ENCODE peak calls at places on chromosomes 4 and X, in eight cellular contexts. One of them, this sample, is unnamed.

GRCh38 chr4:100504086-100504874 is 13.5 kb downstream of the EMCN start:
- DNase-seq in dorsolateral prefrontal cortex: no peak
- DNase-seq in Calu3: no peak
- DNase-seq in GM12865: no peak
- DNase-seq in cardiac muscle cell: no peak
- DNase-seq in transverse colon: no peak
- DNase-seq in endodermal cell: peak; percentile 62
- DNase-seq in ovary: no peak
- DNase-seq in this sample: no peak

GRCh38 chr4:155426953-155427352 is 50.2 kb upstream of the MAP9 start:
- DNase-seq in dorsolateral prefrontal cortex: no peak
- DNase-seq in Calu3: no peak
- DNase-seq in GM12865: no peak
- DNase-seq in cardiac muscle cell: no peak
- DNase-seq in transverse colon: no peak
- DNase-seq in endodermal cell: peak; percentile 79
- DNase-seq in ovary: no peak
- DNase-seq in this sample: no peak

GRCh38 chrX:44022964-44023363 is 49.8 kb upstream of the NDP start:
- DNase-seq in dorsolateral prefrontal cortex: no peak
- DNase-seq in Calu3: no peak
- DNase-seq in GM12865: no peak
- DNase-seq in cardiac muscle cell: no peak
- DNase-seq in transverse colon: no peak
- DNase-seq in endodermal cell: no peak
- DNase-seq in ovary: peak; percentile 28
- DNase-seq in this sample: no peak

GRCh38 chr4:116027311-116027710 is 913.9 kb upstream of the NDST4 start:
- DNase-seq in dorsolateral prefrontal cortex: no peak
- DNase-seq in Calu3: no peak
- DNase-seq in GM12865: no peak
- DNase-seq in cardiac muscle cell: no peak
- DNase-seq in transverse colon: no peak
- DNase-seq in endodermal cell: no peak
- DNase-seq in ovary: no peak
- DNase-seq in this sample: no peak

GRCh38 chr4:73729534-73730165 is 10.7 kb upstream of the CXCL8 start:
- DNase-seq in dorsolateral prefrontal cortex: peak; percentile 52
- DNase-seq in Calu3: peak; percentile 59
- DNase-seq in GM12865: peak; percentile 54
- DNase-seq in cardiac muscle cell: peak; percentile 66
- DNase-seq in transverse colon: peak; percentile 67
- DNase-seq in endodermal cell: peak; percentile 84
- DNase-seq in ovary: no peak
- DNase-seq in this sample: peak; percentile 67

GRCh38 chr4:120869511-120870278 is 52.8 kb downstream of the PRDM5 start:
- DNase-seq in dorsolateral prefrontal cortex: no peak
- DNase-seq in Calu3: no peak
- DNase-seq in GM12865: no peak
- DNase-seq in cardiac muscle cell: no peak
- DNase-seq in transverse colon: no peak
- DNase-seq in endodermal cell: no peak
- DNase-seq in ovary: no peak
- DNase-seq in this sample: no peak

GRCh38 chrX:6968231-6968630 is 179.3 kb upstream of the STS start:
- DNase-seq in dorsolateral prefrontal cortex: no peak
- DNase-seq in Calu3: no peak
- DNase-seq in GM12865: no peak
- DNase-seq in cardiac muscle cell: no peak
- DNase-seq in transverse colon: no peak
- DNase-seq in endodermal cell: no peak
- DNase-seq in ovary: no peak
- DNase-seq in this sample: no peak

GRCh38 chrX:81308086-81308852 is 106.4 kb downstream of the SH3BGRL start:
- DNase-seq in dorsolateral prefrontal cortex: no peak
- DNase-seq in Calu3: no peak
- DNase-seq in GM12865: no peak
- DNase-seq in cardiac muscle cell: no peak
- DNase-seq in transverse colon: no peak
- DNase-seq in endodermal cell: no peak
- DNase-seq in ovary: no peak
- DNase-seq in this sample: no peak

GRCh38 chrX:16662402-16662801 is 12.4 kb downstream of the S100G start:
- DNase-seq in dorsolateral prefrontal cortex: no peak
- DNase-seq in Calu3: no peak
- DNase-seq in GM12865: no peak
- DNase-seq in cardiac muscle cell: no peak
- DNase-seq in transverse colon: no peak
- DNase-seq in endodermal cell: no peak
- DNase-seq in ovary: no peak
- DNase-seq in this sample: no peak

GRCh38 chr4:48780867-48781219 is 764 bp upstream of the FRYL start:
- DNase-seq in dorsolateral prefrontal cortex: no peak
- DNase-seq in Calu3: peak; percentile 10
- DNase-seq in GM12865: peak; percentile 62
- DNase-seq in cardiac muscle cell: no peak
- DNase-seq in transverse colon: peak; percentile 60
- DNase-seq in endodermal cell: peak; percentile 50
- DNase-seq in ovary: peak; percentile 58
- DNase-seq in this sample: no peak

GRCh38 chr4:41878991-41879491 is 56.2 kb upstream of the TMEM33 start:
- DNase-seq in dorsolateral prefrontal cortex: no peak
- DNase-seq in Calu3: no peak
- DNase-seq in GM12865: no peak
- DNase-seq in cardiac muscle cell: no peak
- DNase-seq in transverse colon: no peak
- DNase-seq in endodermal cell: peak; percentile 72
- DNase-seq in ovary: no peak
- DNase-seq in this sample: no peak

GRCh38 chrX:13077168-13077567 is 32.7 kb upstream of the FAM9C start:
- DNase-seq in dorsolateral prefrontal cortex: no peak
- DNase-seq in Calu3: no peak
- DNase-seq in GM12865: no peak
- DNase-seq in cardiac muscle cell: no peak
- DNase-seq in transverse colon: no peak
- DNase-seq in endodermal cell: no peak
- DNase-seq in ovary: no peak
- DNase-seq in this sample: no peak

GRCh38 chr4:37837446-37837845 is 11.0 kb downstream of the PGM2 start:
- DNase-seq in dorsolateral prefrontal cortex: no peak
- DNase-seq in Calu3: no peak
- DNase-seq in GM12865: no peak
- DNase-seq in cardiac muscle cell: no peak
- DNase-seq in transverse colon: no peak
- DNase-seq in endodermal cell: no peak
- DNase-seq in ovary: no peak
- DNase-seq in this sample: no peak

GRCh38 chrX:46381630-46382029 is 163.6 kb downstream of the ZNF674 start:
- DNase-seq in dorsolateral prefrontal cortex: no peak
- DNase-seq in Calu3: peak; percentile 53
- DNase-seq in GM12865: peak; percentile 47
- DNase-seq in cardiac muscle cell: peak; percentile 25
- DNase-seq in transverse colon: peak; percentile 12
- DNase-seq in endodermal cell: peak; percentile 72
- DNase-seq in ovary: no peak
- DNase-seq in this sample: no peak

GRCh38 chrX:18252644-18253359 is 32.1 kb upstream of the BEND2 start:
- DNase-seq in dorsolateral prefrontal cortex: no peak
- DNase-seq in Calu3: no peak
- DNase-seq in GM12865: no peak
- DNase-seq in cardiac muscle cell: no peak
- DNase-seq in transverse colon: no peak
- DNase-seq in endodermal cell: no peak
- DNase-seq in ovary: no peak
- DNase-seq in this sample: no peak

GRCh38 chr4:77052352-77052751 is 23.4 kb downstream of the CCNI start:
- DNase-seq in dorsolateral prefrontal cortex: no peak
- DNase-seq in Calu3: peak; percentile 71
- DNase-seq in GM12865: peak; percentile 62
- DNase-seq in cardiac muscle cell: peak; percentile 64
- DNase-seq in transverse colon: peak; percentile 71
- DNase-seq in endodermal cell: peak; percentile 92
- DNase-seq in ovary: peak; percentile 41
- DNase-seq in this sample: no peak

GRCh38 chrX:77448170-77448569 is 981 bp downstream of the FGF16 start:
- DNase-seq in dorsolateral prefrontal cortex: no peak
- DNase-seq in Calu3: no peak
- DNase-seq in GM12865: no peak
- DNase-seq in cardiac muscle cell: no peak
- DNase-seq in transverse colon: no peak
- DNase-seq in endodermal cell: no peak
- DNase-seq in ovary: no peak
- DNase-seq in this sample: no peak

GRCh38 chr4:164614999-164615398 is 138.9 kb upstream of the SMIM31 start:
- DNase-seq in dorsolateral prefrontal cortex: no peak
- DNase-seq in Calu3: no peak
- DNase-seq in GM12865: no peak
- DNase-seq in cardiac muscle cell: no peak
- DNase-seq in transverse colon: no peak
- DNase-seq in endodermal cell: peak; percentile 50
- DNase-seq in ovary: no peak
- DNase-seq in this sample: no peak

GRCh38 chr4:89284828-89285227 is 22.8 kb downstream of the GPRIN3 start:
- DNase-seq in dorsolateral prefrontal cortex: no peak
- DNase-seq in Calu3: peak; percentile 23
- DNase-seq in GM12865: no peak
- DNase-seq in cardiac muscle cell: no peak
- DNase-seq in transverse colon: no peak
- DNase-seq in endodermal cell: no peak
- DNase-seq in ovary: no peak
- DNase-seq in this sample: no peak

GRCh38 chrX:8726031-8726652 is 5.8 kb downstream of the ANOS1 start:
- DNase-seq in dorsolateral prefrontal cortex: no peak
- DNase-seq in Calu3: no peak
- DNase-seq in GM12865: no peak
- DNase-seq in cardiac muscle cell: no peak
- DNase-seq in transverse colon: no peak
- DNase-seq in endodermal cell: peak; percentile 57
- DNase-seq in ovary: no peak
- DNase-seq in this sample: no peak

GRCh38 chr4:187908731-187909130 is 86.8 kb upstream of the ZFP42 start:
- DNase-seq in dorsolateral prefrontal cortex: no peak
- DNase-seq in Calu3: no peak
- DNase-seq in GM12865: no peak
- DNase-seq in cardiac muscle cell: no peak
- DNase-seq in transverse colon: no peak
- DNase-seq in endodermal cell: no peak
- DNase-seq in ovary: no peak
- DNase-seq in this sample: no peak
- TF ChIP-seq CTCF in dorsolateral prefrontal cortex: no peak
- TF ChIP-seq CTCF in Calu3: no peak
- TF ChIP-seq CTCF in GM12865: no peak
- TF ChIP-seq CTCF in cardiac muscle cell: no peak
- TF ChIP-seq CTCF in transverse colon: no peak
- TF ChIP-seq CTCF in endodermal cell: no peak
- TF ChIP-seq CTCF in ovary: no peak
- TF ChIP-seq CTCF in this sample: no peak

GRCh38 chrX:106397788-106398538 is 213.8 kb upstream of the RADX start:
- DNase-seq in dorsolateral prefrontal cortex: no peak
- DNase-seq in Calu3: no peak
- DNase-seq in GM12865: no peak
- DNase-seq in cardiac muscle cell: peak; percentile 20
- DNase-seq in transverse colon: no peak
- DNase-seq in endodermal cell: no peak
- DNase-seq in ovary: no peak
- DNase-seq in this sample: no peak
- TF ChIP-seq CTCF in dorsolateral prefrontal cortex: no peak
- TF ChIP-seq CTCF in Calu3: peak; percentile 13
- TF ChIP-seq CTCF in GM12865: no peak
- TF ChIP-seq CTCF in cardiac muscle cell: peak; percentile 21
- TF ChIP-seq CTCF in transverse colon: no peak
- TF ChIP-seq CTCF in endodermal cell: peak; percentile 54
- TF ChIP-seq CTCF in ovary: no peak
- TF ChIP-seq CTCF in this sample: no peak

DNA sequence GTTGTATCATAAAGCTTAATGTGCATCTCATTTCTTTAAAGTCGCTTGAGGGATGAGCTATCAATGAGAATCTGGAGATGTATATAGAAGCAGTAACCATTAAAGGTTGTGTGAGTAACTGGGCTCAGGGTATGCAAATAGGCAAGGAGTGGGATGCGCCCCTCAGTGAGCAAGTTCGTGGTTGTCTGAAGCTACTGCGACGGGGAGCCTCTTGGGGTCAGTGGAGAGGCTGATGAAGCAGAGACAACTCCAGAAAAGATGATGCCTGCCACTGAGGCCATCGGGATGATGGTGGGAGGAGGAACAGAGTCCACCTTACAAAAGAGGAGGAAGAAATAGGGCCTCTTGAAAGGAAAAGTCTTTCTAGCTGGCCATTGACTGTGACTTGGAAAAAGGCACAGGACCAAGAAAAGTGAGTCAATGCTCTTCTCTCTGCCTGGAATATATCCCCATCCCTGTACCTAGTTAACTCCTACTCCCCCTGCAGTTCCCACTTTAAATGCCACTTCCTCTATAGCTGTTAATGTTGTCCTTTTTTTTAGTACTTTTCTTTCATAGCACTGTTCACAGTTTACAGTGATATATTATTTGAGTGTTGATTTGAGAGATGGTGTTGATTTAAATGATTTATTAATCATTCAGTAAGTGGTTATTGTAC is 51.4 kb upstream of the LSM6 start:
- DNase-seq in dorsolateral prefrontal cortex: no peak
- DNase-seq in Calu3: no peak
- DNase-seq in GM12865: peak; percentile 25
- DNase-seq in cardiac muscle cell: no peak
- DNase-seq in transverse colon: no peak
- DNase-seq in endodermal cell: peak; percentile 83
- DNase-seq in ovary: no peak
- DNase-seq in this sample: no peak
- TF ChIP-seq CTCF in dorsolateral prefrontal cortex: no peak
- TF ChIP-seq CTCF in Calu3: no peak
- TF ChIP-seq CTCF in GM12865: no peak
- TF ChIP-seq CTCF in cardiac muscle cell: no peak
- TF ChIP-seq CTCF in transverse colon: no peak
- TF ChIP-seq CTCF in endodermal cell: peak; percentile 58
- TF ChIP-seq CTCF in ovary: no peak
- TF ChIP-seq CTCF in this sample: no peak

GRCh38 chr4:38872620-38873019 is 5.0 kb downstream of the FAM114A1 start:
- DNase-seq in dorsolateral prefrontal cortex: no peak
- DNase-seq in Calu3: no peak
- DNase-seq in GM12865: no peak
- DNase-seq in cardiac muscle cell: no peak
- DNase-seq in transverse colon: peak; percentile 50
- DNase-seq in endodermal cell: no peak
- DNase-seq in ovary: no peak
- DNase-seq in this sample: peak; percentile 75

GRCh38 chr4:38870098-38870850 is 2.7 kb downstream of the FAM114A1 start:
- DNase-seq in dorsolateral prefrontal cortex: no peak
- DNase-seq in Calu3: no peak
- DNase-seq in GM12865: no peak
- DNase-seq in cardiac muscle cell: no peak
- DNase-seq in transverse colon: no peak
- DNase-seq in endodermal cell: no peak
- DNase-seq in ovary: peak; percentile 29
- DNase-seq in this sample: no peak

GRCh38 chr4:38871593-38871992 is 4.0 kb downstream of the FAM114A1 start:
- DNase-seq in dorsolateral prefrontal cortex: no peak
- DNase-seq in Calu3: no peak
- DNase-seq in GM12865: no peak
- DNase-seq in cardiac muscle cell: no peak
- DNase-seq in transverse colon: no peak
- DNase-seq in endodermal cell: no peak
- DNase-seq in ovary: no peak
- DNase-seq in this sample: no peak

GRCh38 chr4:38876636-38877035 is 9.0 kb downstream of the FAM114A1 start:
- DNase-seq in dorsolateral prefrontal cortex: no peak
- DNase-seq in Calu3: no peak
- DNase-seq in GM12865: no peak
- DNase-seq in cardiac muscle cell: no peak
- DNase-seq in transverse colon: no peak
- DNase-seq in endodermal cell: no peak
- DNase-seq in ovary: no peak
- DNase-seq in this sample: no peak

GRCh38 chr4:38873290-38873949 is 5.8 kb downstream of the FAM114A1 start:
- DNase-seq in dorsolateral prefrontal cortex: no peak
- DNase-seq in Calu3: no peak
- DNase-seq in GM12865: no peak
- DNase-seq in cardiac muscle cell: no peak
- DNase-seq in transverse colon: no peak
- DNase-seq in endodermal cell: no peak
- DNase-seq in ovary: no peak
- DNase-seq in this sample: no peak
- TF ChIP-seq CTCF in dorsolateral prefrontal cortex: no peak
- TF ChIP-seq CTCF in Calu3: no peak
- TF ChIP-seq CTCF in GM12865: no peak
- TF ChIP-seq CTCF in cardiac muscle cell: no peak
- TF ChIP-seq CTCF in transverse colon: no peak
- TF ChIP-seq CTCF in endodermal cell: peak; percentile 48
- TF ChIP-seq CTCF in ovary: no peak
- TF ChIP-seq CTCF in this sample: no peak